ENCODE peak calls at places on chromosome 11, in six cellular contexts. G is AG04450, V is lower lobe of right lung, S is body of pancreas, Y is breast epithelium, L is psoas muscle. C is an unnamed sample.

GRCh38 chr11:78961186-78961782 is 386.6 kb upstream of the NARS2 start:
- DNase-seq in Y (no peak), G (no peak), V (peak), L (no peak), S (peak), C (peak)

GRCh38 chr11:721913-722811 is 16.1 kb downstream of the EPS8L2 start:
- DNase-seq in L (no peak), V (peak), G (no peak), S (no peak), Y (no peak), C (no peak)

GRCh38 chr11:11871991-11872401 is 30.2 kb downstream of the USP47 start:
- DNase-seq in G (no peak), V (no peak), S (no peak), Y (no peak), L (no peak), C (no peak)

GRCh38 chr11:86108890-86109638 is 40.2 kb upstream of the PICALM start:
- DNase-seq in Y (no peak), G (no peak), L (no peak), V (no peak), S (no peak), C (no peak)

GRCh38 chr11:13965337-13965736 is 2.8 kb downstream of the SPON1 start:
- DNase-seq in G (no peak), Y (no peak), V (no peak), L (no peak), S (no peak), C (no peak)

GRCh38 chr11:44574620-44575287 is 9.3 kb downstream of the CD82 start:
- DNase-seq in S (no peak), G (peak), Y (peak), L (no peak), V (no peak), C (no peak)

GRCh38 chr11:133081020-133081419 is 451.3 kb downstream of the OPCML start:
- DNase-seq in V (no peak), S (no peak), G (no peak), L (no peak), Y (no peak), C (no peak)

GRCh38 chr11:109309153-109309552 is 112.8 kb upstream of the C11orf87 start:
- DNase-seq in G (no peak), S (no peak), Y (no peak), V (no peak), L (no peak), C (no peak)

GRCh38 chr11:63503492-63503891 is 2.4 kb upstream of the LGALS12 start:
- DNase-seq in G (no peak), S (peak), Y (no peak), L (no peak), V (peak), C (no peak)

GRCh38 chr11:4455439-4455838 is 6.3 kb downstream of the OR52K2 start:
- DNase-seq in V (peak), S (no peak), L (no peak), Y (no peak), G (no peak), C (no peak)

GRCh38 chr11:73271936-73272679 is at the start of gene P2RY6:
- DNase-seq in G (no peak), L (no peak), S (no peak), V (peak), Y (no peak), C (peak)

GRCh38 chr11:67371549-67372231 is 1.7 kb downstream of the CLCF1 start:
- DNase-seq in Y (no peak), S (peak), G (no peak), V (peak), L (no peak), C (peak)

GRCh38 chr11:63666874-63667273 is 4.3 kb downstream of the ATL3 start:
- DNase-seq in L (no peak), Y (no peak), S (no peak), G (peak), V (no peak), C (no peak)

GRCh38 chr11:32087602-32088001 is 3.3 kb upstream of the RCN1 start:
- DNase-seq in G (no peak), S (no peak), L (no peak), V (no peak), Y (no peak), C (no peak)

GRCh38 chr11:9362393-9362863 is 22.0 kb upstream of the IPO7 start:
- DNase-seq in Y (no peak), S (no peak), L (no peak), V (no peak), G (no peak), C (no peak)

GRCh38 chr11:11584446-11584810 is 37.4 kb downstream of the GALNT18 start:
- DNase-seq in L (no peak), Y (no peak), G (peak), V (no peak), S (no peak), C (no peak)

GRCh38 chr11:30046211-30046945 is 29.5 kb upstream of the KCNA4 start:
- DNase-seq in G (no peak), S (no peak), L (no peak), V (no peak), Y (no peak), C (no peak)

GRCh38 chr11:75313457-75314272 is 37.8 kb downstream of the ARRB1 start:
- DNase-seq in Y (no peak), V (peak), L (peak), S (peak), G (no peak), C (no peak)

GRCh38 chr11:88414981-88415391 is 77.5 kb upstream of the CTSC start:
- DNase-seq in Y (no peak), G (no peak), V (no peak), S (no peak), L (no peak), C (no peak)

GRCh38 chr11:118657238-118657637 is 22.2 kb downstream of the TREH start:
- DNase-seq in Y (no peak), L (no peak), V (no peak), G (no peak), S (no peak), C (no peak)

GRCh38 chr11:111457731-111458368 is 54.3 kb downstream of the BTG4 start:
- DNase-seq in L (no peak), G (no peak), V (no peak), Y (no peak), S (no peak), C (no peak)

GRCh38 chr11:63813035-63813562 is at the start of gene SPINDOC:
- DNase-seq in V (peak), S (peak), Y (peak), L (peak), G (no peak), C (peak)

GRCh38 chr11:95915051-95915450 is 8.9 kb downstream of the MTMR2 start:
- DNase-seq in G (no peak), V (no peak), L (no peak), Y (no peak), S (no peak), C (no peak)

GRCh38 chr11:57205046-57205671 is 23.4 kb downstream of the LRRC55 start:
- DNase-seq in Y (no peak), S (no peak), L (peak), G (no peak), V (no peak), C (no peak)

GRCh38 chr11:66311470-66311964 is 5.3 kb downstream of the CD248 start:
- DNase-seq in V (no peak), L (no peak), Y (no peak), S (no peak), G (no peak), C (peak)
- TF ChIP-seq CTCF in V (no peak), L (no peak), Y (no peak), S (no peak), G (no peak), C (peak)

GRCh38 chr11:124837491-124837856 is 27.8 kb upstream of the ROBO3 start:
- DNase-seq in G (peak), V (no peak), S (no peak), Y (no peak), L (no peak), C (no peak)
- TF ChIP-seq CTCF in G (peak), V (no peak), S (peak), Y (no peak), L (no peak), C (no peak)

GRCh38 chr11:97201743-97202612 is 812.2 kb downstream of the JRKL start:
- DNase-seq in Y (no peak), L (no peak), S (no peak), V (no peak), G (no peak), C (no peak)

GRCh38 chr11:97202613-97203292 is 812.9 kb downstream of the JRKL start:
- DNase-seq in S (no peak), V (no peak), L (no peak), Y (no peak), G (no peak), C (no peak)
- TF ChIP-seq CTCF in S (no peak), V (no peak), L (no peak), Y (no peak), G (no peak), C (no peak)

DNA sequence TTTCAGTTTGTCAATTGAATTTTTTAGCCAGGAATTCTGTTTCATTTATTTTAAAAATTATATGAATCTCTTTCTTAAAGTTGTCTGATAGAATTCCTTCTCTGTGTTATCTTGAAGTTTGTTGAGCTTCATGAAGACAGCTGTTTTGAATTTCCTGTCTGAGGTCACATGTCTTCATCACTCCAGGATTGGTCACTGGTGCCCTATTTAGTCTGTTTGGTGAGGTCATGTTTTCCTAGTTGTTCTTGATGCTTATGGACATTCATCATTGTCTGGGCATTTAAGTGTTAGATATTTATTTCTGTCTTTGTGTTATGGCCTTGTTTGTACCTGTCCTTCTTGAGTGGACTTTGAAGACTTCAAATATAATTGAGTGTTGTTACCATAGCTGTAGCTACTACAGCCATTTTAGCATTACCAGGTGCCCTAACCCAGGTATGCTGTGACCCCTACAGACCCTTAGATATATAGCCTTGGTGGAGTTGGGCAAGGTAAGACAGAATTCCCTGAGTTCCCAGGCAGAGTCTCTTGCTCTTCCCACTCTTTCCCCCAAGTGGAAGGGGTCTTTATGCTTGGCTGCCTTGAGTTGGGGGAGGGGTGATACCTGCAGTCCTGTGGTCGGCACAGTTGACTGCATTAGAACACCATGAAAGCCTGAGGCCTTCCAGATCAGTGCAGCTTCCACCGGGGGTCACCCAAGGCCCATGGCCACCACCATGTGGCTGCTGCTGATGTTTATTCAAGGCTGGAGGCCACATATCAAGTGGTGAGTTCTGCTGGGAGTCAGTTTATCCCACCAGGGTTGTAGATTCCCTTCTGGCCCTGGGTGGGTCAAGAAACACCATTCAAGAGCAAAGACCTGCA is 229.6 kb downstream of the DYNC2H1 start:
- DNase-seq in G (no peak), Y (no peak), L (no peak), S (no peak), V (no peak), C (peak)
- TF ChIP-seq CTCF in G (peak), Y (no peak), L (no peak), S (no peak), V (no peak), C (no peak)

DNA sequence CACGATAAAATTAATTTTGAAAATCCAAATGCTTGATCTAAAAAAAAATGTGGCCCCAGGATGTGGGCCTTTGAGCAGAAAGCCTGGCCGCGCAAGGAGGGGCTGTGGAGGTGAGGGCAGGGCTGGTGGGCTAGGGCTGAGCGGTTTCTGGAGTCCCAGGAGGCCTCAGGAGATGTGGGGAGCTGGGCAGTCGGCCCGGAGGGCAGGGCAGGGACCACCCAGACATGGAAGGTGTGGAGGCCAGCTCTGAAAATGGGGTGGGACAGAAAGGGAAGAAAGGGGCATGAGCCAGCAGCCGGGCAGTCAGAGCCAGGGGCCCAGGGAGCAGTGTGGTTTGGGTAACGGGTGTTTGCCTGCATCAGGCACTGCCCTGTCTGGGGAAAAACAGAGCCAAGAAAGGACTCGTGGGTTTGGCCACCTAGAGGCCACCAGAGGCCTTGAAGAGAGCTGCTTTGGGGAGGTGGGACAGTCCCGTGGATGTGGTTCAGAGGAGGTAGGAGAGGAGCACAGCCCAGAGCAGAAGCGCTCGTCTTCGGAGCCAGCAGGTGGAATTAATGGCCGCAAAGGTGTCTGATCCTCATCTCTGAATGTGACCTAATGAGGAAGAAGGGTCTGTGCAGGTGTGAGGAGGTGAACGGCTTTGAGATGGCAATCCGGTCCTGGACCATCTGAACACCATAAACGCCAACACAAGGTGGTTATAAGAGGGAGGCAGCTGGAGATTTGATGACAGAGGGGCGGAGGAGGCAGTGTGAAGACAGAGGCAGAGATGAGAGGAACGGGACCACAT is 50.2 kb downstream of the IGF2 start:
- DNase-seq in L (peak), G (no peak), S (no peak), V (peak), Y (peak), C (no peak)
- TF ChIP-seq CTCF in L (no peak), G (peak), S (no peak), V (no peak), Y (no peak), C (no peak)

DNA sequence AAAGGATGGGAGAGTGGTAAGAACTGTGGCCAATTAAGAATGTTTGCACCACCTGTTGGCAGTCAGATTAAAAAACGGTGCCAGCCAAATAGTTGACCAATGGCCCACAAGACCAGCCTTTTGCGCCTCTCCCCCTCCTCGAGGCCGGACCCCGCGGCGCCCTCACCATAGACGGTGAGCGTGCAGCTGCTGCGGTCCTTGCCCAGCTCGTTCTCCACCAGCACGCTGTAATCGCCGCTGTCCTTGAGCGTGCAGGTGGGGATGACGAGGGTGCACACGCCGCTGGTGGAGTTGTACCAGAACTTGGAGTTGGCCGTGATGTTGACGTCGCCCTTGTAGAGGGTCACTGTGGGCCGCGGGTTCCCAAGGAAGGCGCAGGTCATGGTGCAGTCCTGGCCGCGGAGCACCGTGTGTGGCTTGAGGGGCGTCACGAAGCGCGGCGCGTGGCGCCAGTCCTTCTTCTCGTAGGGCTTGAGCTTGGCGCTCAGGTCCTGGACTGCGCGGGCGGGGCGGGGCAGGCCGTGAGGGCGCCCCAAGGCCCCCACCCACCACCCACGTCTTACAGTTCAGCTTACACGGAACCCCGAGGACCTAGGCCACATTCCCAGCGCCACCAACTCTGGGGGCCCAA is 7.2 kb downstream of the TMEM86A start:
- DNase-seq in G (no peak), L (peak), Y (no peak), S (peak), V (peak), C (no peak)
- TF ChIP-seq CTCF in G (no peak), L (no peak), Y (no peak), S (no peak), V (no peak), C (no peak)

GRCh38 chr11:10489444-10489785 is 34.4 kb downstream of the AMPD3 start:
- DNase-seq in Y (no peak), V (no peak), S (no peak), G (no peak), L (no peak), C (no peak)

GRCh38 chr11:10487002-10487647 is 32.1 kb downstream of the AMPD3 start:
- DNase-seq in S (no peak), G (no peak), V (no peak), L (no peak), Y (peak), C (no peak)

GRCh38 chr11:10488581-10489443 is 33.7 kb downstream of the AMPD3 start:
- DNase-seq in L (peak), Y (no peak), G (no peak), V (no peak), S (no peak), C (no peak)

GRCh38 chr11:10486161-10486840 is 31.2 kb downstream of the AMPD3 start:
- DNase-seq in G (no peak), L (no peak), S (no peak), V (no peak), Y (no peak), C (no peak)

DNA sequence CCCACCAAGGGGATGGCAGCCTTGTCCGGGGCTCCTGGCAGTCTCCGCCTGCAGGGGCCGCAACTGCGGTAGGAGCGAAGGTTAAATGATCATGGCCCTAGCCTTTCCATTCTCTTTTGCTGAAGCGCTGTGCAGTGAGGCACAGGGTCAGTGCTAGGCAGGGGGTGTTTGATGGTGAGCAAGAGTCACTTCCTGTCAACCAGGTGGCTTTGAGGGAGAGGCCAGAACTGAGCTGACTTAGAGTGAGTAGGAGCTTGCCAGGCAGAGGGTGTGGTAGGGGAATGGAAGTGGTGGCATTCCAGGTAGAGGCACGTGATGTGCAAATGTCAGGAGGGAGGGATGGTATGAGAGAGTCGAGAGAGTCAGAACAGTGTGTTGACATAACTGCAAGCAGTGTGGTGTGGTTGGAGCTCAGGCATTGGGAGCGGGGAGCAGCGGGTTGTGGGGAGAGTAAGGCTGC is 33.1 kb downstream of the AMPD3 start:
- DNase-seq in G (no peak), L (no peak), V (no peak), Y (no peak), S (no peak), C (no peak)
- TF ChIP-seq CTCF in G (no peak), L (no peak), V (no peak), Y (no peak), S (no peak), C (no peak)

GRCh38 chr11:61828379-61828628 is 204 bp downstream of the FADS2 start:
- DNase-seq in S (no peak), V (no peak), G (no peak), Y (no peak), L (no peak), C (no peak)

GRCh38 chr11:61830318-61831105 is 2.4 kb downstream of the FADS2 start:
- DNase-seq in V (no peak), S (no peak), L (no peak), G (no peak), Y (no peak), C (no peak)

GRCh38 chr11:61829806-61830205 is 1.7 kb downstream of the FADS2 start:
- DNase-seq in V (no peak), L (no peak), G (no peak), S (no peak), Y (no peak), C (no peak)

GRCh38 chr11:61827573-61828378 is at the start of gene FADS2:
- DNase-seq in Y (peak), S (peak), L (peak), V (peak), G (peak), C (peak)

DNA sequence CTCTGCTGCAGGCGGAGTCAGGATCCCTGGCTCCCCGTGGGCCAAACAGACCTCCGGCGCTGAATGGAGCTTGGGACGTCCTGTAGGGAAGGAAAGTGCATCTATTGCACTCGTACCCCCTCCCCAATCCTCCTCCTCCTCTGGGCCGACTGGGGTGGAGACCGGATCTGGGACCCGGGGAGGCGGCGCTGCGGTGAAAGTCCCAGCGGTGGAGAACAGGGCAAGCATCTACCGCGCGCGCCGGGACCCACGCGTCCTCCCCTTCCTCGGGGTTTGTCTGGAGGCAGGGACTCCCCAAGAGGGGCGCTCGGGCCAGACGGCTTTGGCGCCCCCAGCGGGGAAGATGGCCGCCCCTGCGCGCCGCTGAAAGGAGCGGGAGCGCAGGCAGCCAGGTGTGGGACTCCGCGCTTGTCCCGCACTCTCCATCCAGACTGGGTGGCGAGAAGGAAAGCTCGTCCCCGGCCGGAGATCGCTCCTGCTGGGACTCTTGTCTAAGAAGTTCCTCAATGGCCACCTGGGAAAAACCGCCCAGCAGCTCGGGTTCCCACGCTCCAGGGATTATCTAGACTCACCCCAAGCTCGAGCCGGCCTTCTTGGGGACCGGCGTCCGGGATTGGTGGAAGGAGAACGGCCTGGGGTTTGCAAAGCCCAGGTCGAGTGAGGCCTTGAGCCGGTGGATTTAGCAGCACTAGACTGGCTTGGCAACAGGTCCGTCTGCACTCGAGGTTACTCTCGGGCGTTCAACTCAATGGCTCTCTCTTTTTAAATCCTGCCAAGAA is 718 bp downstream of the FADS2 start:
- DNase-seq in L (peak), S (peak), G (no peak), Y (no peak), V (peak), C (peak)
- TF ChIP-seq CTCF in L (peak), S (peak), G (peak), Y (no peak), V (peak), C (peak)

C was measured in glutamatergic neuron.